ENCODE peak calls at places on chromosome 20, in four cellular contexts. U, K, R and Q are unnamed samples.

GRCh38 chr20:46900068-46900467 is 5.4 kb downstream of the EYA2 start:
- DNase-seq in K (no peak), R (no peak), U (no peak), Q (no peak)

GRCh38 chr20:16014436-16014835 is 558.8 kb downstream of the KIF16B start:
- DNase-seq in R (no peak), K (no peak), U (no peak), Q (no peak)

GRCh38 chr20:19414600-19414999 is 202.2 kb downstream of the SLC24A3 start:
- DNase-seq in R (no peak), U (no peak), K (no peak), Q (no peak)

GRCh38 chr20:52150440-52151258 is 40.9 kb downstream of the ZFP64 start:
- DNase-seq in K (peak), U (peak), R (peak), Q (peak)

GRCh38 chr20:33654680-33655161 is 7.4 kb upstream of the C20orf144 start:
- DNase-seq in R (no peak), U (peak), K (no peak), Q (no peak)

GRCh38 chr20:1313236-1313964 is 15.5 kb downstream of the SDCBP2 start:
- DNase-seq in U (peak), R (no peak), K (peak), Q (peak)

GRCh38 chr20:53003420-53003819 is 31.3 kb downstream of the TSHZ2 start:
- DNase-seq in K (no peak), U (no peak), R (no peak), Q (no peak)

GRCh38 chr20:24823989-24824693 is 124.9 kb upstream of the CST7 start:
- DNase-seq in K (no peak), R (no peak), U (no peak), Q (no peak)

GRCh38 chr20:3674995-3675900 is 6.6 kb downstream of the ADAM33 start:
- DNase-seq in U (no peak), R (no peak), K (no peak), Q (no peak)

GRCh38 chr20:48171071-48171470 is 385.8 kb upstream of the SULF2 start:
- DNase-seq in K (no peak), U (no peak), R (no peak), Q (no peak)

GRCh38 chr20:12838261-12838866 is 170.4 kb upstream of the SPTLC3 start:
- DNase-seq in U (no peak), K (peak), R (no peak), Q (no peak)
- TF ChIP-seq FOXM1 in U (no peak), K (no peak), R (no peak), Q (no peak)

GRCh38 chr20:44395183-44395962 is 39.9 kb downstream of the HNF4A start:
- DNase-seq in R (no peak), U (no peak), K (peak), Q (no peak)
- TF ChIP-seq TARDBP in R (no peak), U (no peak), K (no peak), Q (no peak)

DNA sequence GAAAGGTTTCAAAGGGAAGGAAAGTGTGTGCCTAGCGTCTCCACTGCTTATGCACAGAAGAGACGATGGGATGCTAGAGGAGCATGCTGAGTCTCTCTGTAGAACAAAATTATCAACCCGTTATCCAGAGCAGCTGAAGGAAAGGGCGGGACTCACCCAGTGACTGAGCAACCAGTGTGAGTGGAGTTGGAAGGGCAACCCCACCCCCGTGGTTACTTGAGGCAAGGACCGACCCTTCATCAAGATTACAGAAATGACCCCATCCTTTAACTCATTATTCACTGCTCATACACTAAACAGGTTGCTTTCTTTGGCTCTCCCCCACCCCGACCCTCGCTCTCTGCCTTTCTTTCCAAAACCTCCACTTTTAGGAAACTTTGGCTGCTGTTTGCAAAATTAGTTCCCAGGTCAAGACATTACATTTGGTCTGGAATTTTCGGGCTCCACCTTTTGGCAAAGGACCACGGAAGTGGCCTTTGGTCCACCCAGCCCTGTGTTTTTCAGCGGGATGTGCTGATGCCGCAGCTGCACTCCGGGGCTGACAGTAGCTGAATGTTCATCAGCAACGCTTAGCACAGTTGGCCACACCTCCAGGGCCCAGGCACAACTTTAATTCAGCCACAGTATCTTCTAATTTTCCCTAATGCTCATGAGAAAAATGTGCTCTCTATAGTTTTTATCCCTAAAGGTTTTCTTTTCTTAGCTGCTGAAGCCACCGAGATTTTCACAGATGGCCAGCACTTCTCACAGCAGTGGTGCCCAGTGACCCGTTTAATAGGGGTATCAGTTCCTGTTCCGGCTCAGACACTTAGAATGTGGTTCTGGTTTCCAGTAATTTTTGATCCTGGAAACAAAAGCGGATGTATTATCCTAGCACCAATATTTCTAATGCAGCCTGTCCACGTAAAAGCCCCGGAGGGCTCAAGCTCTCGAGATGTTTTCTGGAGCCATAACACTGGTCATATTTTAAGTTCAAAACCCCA is 103.6 kb upstream of the NXT1 start:
- DNase-seq in K (no peak), U (no peak), R (peak), Q (no peak)
- TF ChIP-seq BHLHE40 in K (no peak), U (no peak), R (no peak), Q (no peak)

GRCh38 chr20:17680836-17681740 is 954 bp downstream of the RRBP1 start:
- DNase-seq in U (peak), K (peak), R (no peak), Q (peak)
- TF ChIP-seq FOXM1 in U (no peak), K (no peak), R (no peak), Q (no peak)

DNA sequence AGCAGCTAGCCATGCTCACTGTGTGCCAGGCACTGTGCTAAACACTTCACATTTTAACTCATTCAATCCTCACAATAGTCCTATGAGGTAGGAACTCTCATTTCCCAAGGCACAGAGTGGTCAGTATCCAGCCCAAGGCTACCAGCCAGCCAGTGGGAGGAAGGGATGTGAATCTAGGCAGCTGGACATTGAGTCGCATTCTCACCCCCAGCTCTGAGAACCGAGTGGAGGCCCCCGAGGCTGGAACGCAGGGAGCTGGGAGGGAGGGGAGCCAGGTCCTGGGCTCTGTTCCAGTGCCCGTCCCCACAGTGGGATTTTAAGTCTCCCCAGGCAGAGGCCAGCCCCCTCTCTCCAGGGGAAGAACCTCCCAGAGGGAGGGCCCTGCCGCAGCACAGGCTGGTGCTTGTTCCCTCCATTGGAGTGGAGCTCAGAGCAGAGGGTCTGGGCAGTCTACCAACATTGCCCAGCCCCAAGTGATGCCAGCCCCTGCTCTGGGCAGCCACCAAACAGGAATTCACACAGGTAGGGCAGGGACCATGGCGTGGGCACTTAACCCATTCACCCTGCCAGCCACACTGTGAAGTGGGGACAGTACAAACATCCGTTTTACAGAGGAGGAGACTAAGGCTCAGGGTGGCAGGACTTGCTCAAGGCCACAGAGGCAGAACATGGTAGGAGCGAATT is 131.3 kb downstream of the CEBPB start:
- DNase-seq in U (no peak), R (no peak), K (no peak), Q (no peak)
- TF ChIP-seq TARDBP in U (no peak), R (no peak), K (no peak), Q (no peak)